ENCODE peak calls at places on chromosomes 3 and 15, in four cellular contexts. One of them, this sample, is unnamed.

GRCh38 chr3:184354121-184354728 is 7.2 kb downstream of the CLCN2 start:
- DNase-seq in heart left ventricle: no peak
- DNase-seq in stomach: peak
- DNase-seq in MM.1S: peak
- DNase-seq in this sample: no peak

GRCh38 chr3:114418724-114419543 is 125.1 kb downstream of the TIGIT start:
- DNase-seq in heart left ventricle: no peak
- DNase-seq in stomach: no peak
- DNase-seq in MM.1S: peak
- DNase-seq in this sample: peak

GRCh38 chr3:57717491-57717890 is 24.6 kb upstream of the DENND6A start:
- DNase-seq in heart left ventricle: no peak
- DNase-seq in stomach: no peak
- DNase-seq in MM.1S: no peak
- DNase-seq in this sample: no peak

GRCh38 chr15:88636039-88636438 is 2.8 kb upstream of the ISG20 start:
- DNase-seq in heart left ventricle: no peak
- DNase-seq in stomach: peak
- DNase-seq in MM.1S: no peak
- DNase-seq in this sample: no peak

GRCh38 chr15:73053398-73053723 is 1.1 kb downstream of the NEO1 start:
- DNase-seq in heart left ventricle: no peak
- DNase-seq in stomach: no peak
- DNase-seq in MM.1S: peak
- DNase-seq in this sample: peak

GRCh38 chr3:114454592-114455251 is 160.9 kb downstream of the TIGIT start:
- DNase-seq in heart left ventricle: no peak
- DNase-seq in stomach: no peak
- DNase-seq in MM.1S: no peak
- DNase-seq in this sample: no peak

GRCh38 chr3:127184870-127185216 is 8.1 kb upstream of the PRR23E start:
- DNase-seq in heart left ventricle: no peak
- DNase-seq in stomach: no peak
- DNase-seq in MM.1S: no peak
- DNase-seq in this sample: no peak

GRCh38 chr3:119751423-119751822 is 30.5 kb upstream of the NR1I2 start:
- DNase-seq in heart left ventricle: no peak
- DNase-seq in stomach: no peak
- DNase-seq in MM.1S: no peak
- DNase-seq in this sample: no peak

GRCh38 chr3:71045917-71046282 is 537.6 kb downstream of the FOXP1 start:
- DNase-seq in heart left ventricle: no peak
- DNase-seq in stomach: no peak
- DNase-seq in MM.1S: no peak
- DNase-seq in this sample: no peak

GRCh38 chr3:11240496-11240895 is 31.7 kb upstream of the ATG7 start:
- DNase-seq in heart left ventricle: no peak
- DNase-seq in stomach: no peak
- DNase-seq in MM.1S: no peak
- DNase-seq in this sample: no peak

GRCh38 chr15:43133429-43134156 is at the start of gene TMEM62:
- DNase-seq in heart left ventricle: peak
- DNase-seq in stomach: peak
- DNase-seq in MM.1S: peak
- DNase-seq in this sample: no peak

GRCh38 chr3:119595639-119596329 is 1.9 kb upstream of the PLA1A start:
- DNase-seq in heart left ventricle: no peak
- DNase-seq in stomach: no peak
- DNase-seq in MM.1S: peak
- DNase-seq in this sample: no peak

GRCh38 chr3:100665230-100665629 is 44.1 kb upstream of the TFG start:
- DNase-seq in heart left ventricle: no peak
- DNase-seq in stomach: no peak
- DNase-seq in MM.1S: peak
- DNase-seq in this sample: peak

GRCh38 chr3:29083607-29084120 is 197.2 kb upstream of the RBMS3 start:
- DNase-seq in heart left ventricle: no peak
- DNase-seq in stomach: no peak
- DNase-seq in MM.1S: no peak
- DNase-seq in this sample: no peak
- H3K4me3 ChIP-seq in heart left ventricle: no peak
- H3K4me3 ChIP-seq in stomach: no peak
- H3K4me3 ChIP-seq in MM.1S: no peak
- H3K4me3 ChIP-seq in this sample: no peak

GRCh38 chr3:49415931-49416601 is 3.8 kb downstream of the TCTA start:
- DNase-seq in heart left ventricle: no peak
- DNase-seq in stomach: peak
- DNase-seq in MM.1S: peak
- DNase-seq in this sample: peak
- H3K4me3 ChIP-seq in heart left ventricle: no peak
- H3K4me3 ChIP-seq in stomach: no peak
- H3K4me3 ChIP-seq in MM.1S: no peak
- H3K4me3 ChIP-seq in this sample: peak

GRCh38 chr3:12316721-12317351 is 28.0 kb downstream of the PPARG start:
- DNase-seq in heart left ventricle: no peak
- DNase-seq in stomach: no peak
- DNase-seq in MM.1S: no peak
- DNase-seq in this sample: no peak
- H3K4me3 ChIP-seq in heart left ventricle: no peak
- H3K4me3 ChIP-seq in stomach: no peak
- H3K4me3 ChIP-seq in MM.1S: no peak
- H3K4me3 ChIP-seq in this sample: no peak

DNA sequence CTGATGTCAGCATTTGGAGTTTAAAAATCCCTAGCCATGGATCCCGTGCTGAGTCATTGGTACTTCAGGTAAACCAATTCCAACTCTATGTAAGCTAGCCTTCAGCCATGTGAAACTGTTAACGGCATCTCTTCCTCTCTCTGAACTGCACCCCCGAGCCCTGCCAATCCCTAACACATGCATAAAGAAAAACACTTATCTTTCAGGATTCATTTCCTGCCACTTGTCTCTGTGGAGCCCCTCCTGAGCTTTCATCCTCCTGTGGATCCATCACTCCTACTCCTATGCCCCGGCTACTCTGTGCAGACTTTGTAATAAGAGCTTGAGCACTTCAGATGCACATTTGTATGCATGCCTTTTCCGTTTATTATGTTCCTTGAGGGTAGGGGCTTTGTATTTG is 119.1 kb downstream of the AKAP13 start:
- DNase-seq in heart left ventricle: no peak
- DNase-seq in stomach: no peak
- DNase-seq in MM.1S: no peak
- DNase-seq in this sample: no peak
- H3K4me3 ChIP-seq in heart left ventricle: no peak
- H3K4me3 ChIP-seq in stomach: no peak
- H3K4me3 ChIP-seq in MM.1S: no peak
- H3K4me3 ChIP-seq in this sample: no peak

GRCh38 chr15:51505251-51505650 is 117.3 kb downstream of the DMXL2 start:
- DNase-seq in heart left ventricle: no peak
- DNase-seq in stomach: no peak
- DNase-seq in MM.1S: no peak
- DNase-seq in this sample: no peak
- H3K4me3 ChIP-seq in heart left ventricle: no peak
- H3K4me3 ChIP-seq in stomach: no peak
- H3K4me3 ChIP-seq in MM.1S: no peak
- H3K4me3 ChIP-seq in this sample: no peak

This sample was measured in Jurkat, Clone E6-1.